ENCODE peak calls at places on chromosomes 4 and X, in five cellular contexts. R is CD8-positive, alpha-beta memory T cell; N is NB4; A is hypothalamus; V is T-helper 1 cell. X is an unnamed sample.

GRCh38 chr4:97073194-97073593 is 1070.1 kb downstream of the STPG2 start:
- DNase-seq in R (no peak), V (no peak), A (no peak), N (no peak), X (no peak)

GRCh38 chr4:159171287-159171686 is 68.4 kb downstream of the RAPGEF2 start:
- DNase-seq in A (no peak), N (no peak), R (no peak), V (no peak), X (no peak)

GRCh38 chrX:17552251-17552650 is 177.3 kb downstream of the NHS start:
- DNase-seq in V (no peak), R (no peak), A (no peak), N (no peak), X (no peak)

GRCh38 chrX:84047339-84047738 is 140.7 kb downstream of the RPS6KA6 start:
- DNase-seq in V (no peak), A (no peak), N (no peak), R (no peak), X (no peak)

GRCh38 chr4:99165978-99166377 is 21.9 kb upstream of the ADH4 start:
- DNase-seq in A (no peak), N (no peak), R (no peak), V (no peak), X (no peak)

GRCh38 chrX:26915064-26915463 is 548.1 kb downstream of the PPP4R3C start:
- DNase-seq in V (no peak), R (no peak), A (no peak), N (no peak), X (no peak)

GRCh38 chrX:1215123-1215823 is 2.8 kb upstream of the CRLF2 start:
- DNase-seq in V (no peak), R (no peak), N (peak; percentile 51), A (no peak), X (no peak)

GRCh38 chr4:52173470-52174055 is 122.5 kb downstream of the SPATA18 start:
- DNase-seq in R (no peak), N (no peak), A (no peak), V (no peak), X (no peak)

GRCh38 chr4:184752496-184753275 is 18.8 kb upstream of the CENPU start:
- DNase-seq in N (peak; percentile 77), R (no peak), A (no peak), V (no peak), X (no peak)

GRCh38 chr4:140291259-140291658 is 82.2 kb upstream of the SCOC start:
- DNase-seq in A (no peak), N (no peak), V (no peak), R (no peak), X (no peak)

GRCh38 chr4:94390804-94391410 is 48.3 kb upstream of the HPGDS start:
- DNase-seq in V (no peak), N (peak; percentile 3), A (no peak), R (no peak), X (peak; percentile 33)

GRCh38 chr4:83552085-83552484 is 16.2 kb downstream of the GPAT3 start:
- DNase-seq in A (no peak), R (no peak), V (no peak), N (peak; percentile 59), X (no peak)

GRCh38 chr4:18167831-18168230 is 146.3 kb upstream of the LCORL start:
- DNase-seq in N (peak; percentile 8), A (no peak), R (no peak), V (no peak), X (no peak)

GRCh38 chrX:80335062-80335830 is 85.0 kb upstream of the TENT5D start:
- DNase-seq in V (no peak), R (no peak), A (no peak), N (no peak), X (peak; percentile 84)

X was measured in hepatocyte.